ENCODE peak calls at places on chromosomes 4 and X, in six cellular contexts. L is OCI-LY7; F is naive thymus-derived CD4-positive, alpha-beta T cell; X is cardiac muscle cell; K is fibroblast of lung; B is tibial nerve. I is an unnamed sample. For H3K4me1, the result is how much of the 10 kb centered on the place peaks cover.

GRCh38 chr4:120085705-120086104 is 19.1 kb upstream of the MAD2L1 start:
- DNase-seq in L (no peak), F (no peak), X (no peak), K (peak), B (no peak), I (peak)

GRCh38 chr4:165207016-165207430 is 338 bp upstream of the KLHL2 start:
- DNase-seq in L (peak), F (no peak), X (no peak), K (peak), B (no peak), I (no peak)

GRCh38 chr4:150415213-150415612 is 166.7 kb upstream of the MAB21L2 start:
- DNase-seq in L (no peak), F (no peak), X (no peak), K (peak), B (no peak), I (no peak)

GRCh38 chr4:39341075-39341725 is 25.0 kb downstream of the RFC1 start:
- DNase-seq in L (no peak), F (no peak), X (no peak), K (no peak), B (no peak), I (no peak)

GRCh38 chrX:72009731-72010130 is 99.1 kb downstream of the NHSL2 start:
- DNase-seq in L (no peak), F (no peak), X (no peak), K (no peak), B (no peak), I (no peak)

GRCh38 chr4:121154103-121154515 is 10.0 kb downstream of the TNIP3 start:
- DNase-seq in L (no peak), F (peak), X (no peak), K (no peak), B (no peak), I (no peak)

GRCh38 chr4:83558693-83559092 is 22.8 kb downstream of the GPAT3 start:
- DNase-seq in L (no peak), F (no peak), X (no peak), K (peak), B (no peak), I (no peak)

GRCh38 chrX:21800344-21800770 is 39.1 kb upstream of the MBTPS2 start:
- DNase-seq in L (no peak), F (no peak), X (no peak), K (peak), B (no peak), I (peak)

GRCh38 chr4:2733844-2734574 is 22.1 kb downstream of the TNIP2 start:
- DNase-seq in L (no peak), F (no peak), X (no peak), K (no peak), B (no peak), I (no peak)

GRCh38 chr4:183722738-183723560 is 63.9 kb downstream of the TRAPPC11 start:
- DNase-seq in L (no peak), F (peak), X (peak), K (peak), B (peak), I (peak)

GRCh38 chr4:98932539-98932938 is 3.6 kb upstream of the EIF4E start:
- DNase-seq in L (no peak), F (no peak), X (no peak), K (peak), B (no peak), I (no peak)

GRCh38 chr4:13844740-13845139 is 217.2 kb upstream of the BOD1L1 start:
- DNase-seq in L (no peak), F (no peak), X (no peak), K (no peak), B (no peak), I (no peak)

GRCh38 chr4:106264331-106264728 is 51.7 kb downstream of the TBCK start:
- DNase-seq in L (no peak), F (no peak), X (no peak), K (peak), B (no peak), I (no peak)

GRCh38 chr4:121784975-121785374 is 16.1 kb upstream of the EXOSC9 start:
- DNase-seq in L (no peak), F (no peak), X (no peak), K (peak), B (no peak), I (peak)

GRCh38 chr4:100841911-100842310 is 324.1 kb upstream of the EMCN start:
- DNase-seq in L (no peak), F (no peak), X (no peak), K (peak), B (no peak), I (no peak)

GRCh38 chrX:110409925-110410324 is 51.3 kb downstream of the RTL9 start:
- DNase-seq in L (no peak), F (peak), X (no peak), K (peak), B (no peak), I (no peak)

GRCh38 chrX:48911407-48912182 is at the start of gene SLC35A2:
- DNase-seq in L (peak), F (peak), X (peak), K (peak), B (peak), I (peak)

GRCh38 chr4:18278244-18278643 is 256.7 kb upstream of the LCORL start:
- DNase-seq in L (no peak), F (no peak), X (no peak), K (no peak), B (no peak), I (no peak)

GRCh38 chr4:119659576-119659975 is 31.0 kb upstream of the PDE5A start:
- DNase-seq in L (no peak), F (no peak), X (no peak), K (peak), B (no peak), I (peak)

GRCh38 chr4:101306225-101306624 is 41.1 kb downstream of the PPP3CA start:
- DNase-seq in L (no peak), F (no peak), X (peak), K (peak), B (no peak), I (no peak)

GRCh38 chr4:23235613-23236390 is 543.1 kb downstream of the GBA3 start:
- DNase-seq in L (no peak), F (no peak), X (peak), K (peak), B (no peak), I (no peak)

GRCh38 chrX:49269768-49270248 is at the start of gene PPP1R3F:
- DNase-seq in L (no peak), F (no peak), X (no peak), K (no peak), B (no peak), I (no peak)

GRCh38 chr4:74628808-74629616 is 165.3 kb downstream of the BTC start:
- DNase-seq in L (no peak), F (no peak), X (no peak), K (no peak), B (no peak), I (no peak)

GRCh38 chr4:1809754-1810502 is 16.8 kb downstream of the FGFR3 start:
- DNase-seq in L (peak), F (peak), X (peak), K (peak), B (no peak), I (peak)

GRCh38 chr4:148112231-148112982 is 329.8 kb downstream of the NR3C2 start:
- DNase-seq in L (no peak), F (no peak), X (no peak), K (peak), B (no peak), I (peak)

GRCh38 chrX:101210630-101211029 is 9.0 kb upstream of the DRP2 start:
- DNase-seq in L (no peak), F (no peak), X (no peak), K (no peak), B (no peak), I (no peak)

GRCh38 chr4:113921089-113921842 is 58.2 kb downstream of the ARSJ start:
- DNase-seq in L (no peak), F (no peak), X (no peak), K (peak), B (no peak), I (no peak)

GRCh38 chrX:123570011-123570590 is 162.8 kb downstream of the THOC2 start:
- DNase-seq in L (no peak), F (no peak), X (no peak), K (no peak), B (no peak), I (peak)

GRCh38 chr4:188858696-188859095 is 719.5 kb downstream of the TRIML1 start:
- DNase-seq in L (no peak), F (no peak), X (no peak), K (no peak), B (no peak), I (no peak)

GRCh38 chr4:86011117-86011516 is 348.7 kb downstream of the MAPK10 start:
- DNase-seq in L (no peak), F (no peak), X (no peak), K (peak), B (no peak), I (peak)

GRCh38 chr4:122500852-122501501 is 44.5 kb upstream of the IL2 start:
- DNase-seq in L (no peak), F (no peak), X (no peak), K (peak), B (no peak), I (no peak)

GRCh38 chr4:81664079-81664478 is 192.4 kb upstream of the RASGEF1B start:
- DNase-seq in L (no peak), F (no peak), X (peak), K (no peak), B (no peak), I (no peak)

GRCh38 chr4:125084608-125085007 is 230.1 kb upstream of the FAT4 start:
- DNase-seq in L (no peak), F (no peak), X (no peak), K (no peak), B (no peak), I (no peak)

GRCh38 chrX:68045008-68045577 is 388.2 kb downstream of the OPHN1 start:
- DNase-seq in L (no peak), F (no peak), X (no peak), K (peak), B (no peak), I (no peak)

GRCh38 chrX:19879181-19879580 is 8.2 kb downstream of the SH3KBP1 start:
- DNase-seq in L (no peak), F (no peak), X (no peak), K (no peak), B (no peak), I (no peak)

DNA sequence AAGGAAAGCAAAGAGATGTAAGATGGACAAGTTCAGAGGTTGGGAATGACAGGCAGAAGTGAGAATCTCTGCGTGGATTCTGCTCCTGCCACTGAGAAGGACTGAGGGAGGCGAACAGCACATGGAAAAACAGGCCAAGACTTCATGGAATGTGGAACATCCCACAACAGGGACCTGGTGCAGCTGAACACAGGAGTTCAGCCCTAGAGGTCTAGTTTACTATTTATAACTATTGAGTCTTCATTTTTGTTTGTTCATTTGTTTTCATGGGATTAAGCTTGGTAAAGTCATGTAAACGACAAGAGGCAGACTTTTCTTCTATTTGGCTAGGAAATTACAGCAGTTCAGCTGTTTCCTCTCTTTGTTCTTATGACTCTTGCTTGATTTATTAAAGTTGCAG is 234.5 kb downstream of the MAML3 start:
- DNase-seq in L (no peak), F (no peak), X (peak), K (peak), B (no peak), I (peak)
- H3K4me1 ChIP-seq in L (under half), F (under half), X (half or more), K (under half), B (under half), I (under half)

GRCh38 chrX:39199429-39199828 is 398.2 kb downstream of the MID1IP1 start:
- DNase-seq in L (no peak), F (no peak), X (no peak), K (no peak), B (no peak), I (no peak)

GRCh38 chrX:39196192-39197102 is 395.2 kb downstream of the MID1IP1 start:
- DNase-seq in L (peak), F (peak), X (peak), K (peak), B (peak), I (peak)

GRCh38 chrX:39194673-39195072 is 393.4 kb downstream of the MID1IP1 start:
- DNase-seq in L (no peak), F (no peak), X (no peak), K (no peak), B (no peak), I (no peak)

GRCh38 chrX:39195156-39195555 is 393.9 kb downstream of the MID1IP1 start:
- DNase-seq in L (no peak), F (no peak), X (peak), K (no peak), B (no peak), I (no peak)
- H3K4me1 ChIP-seq in L (under half), F (under half), X (under half), K (under half), B (under half), I (under half)

GRCh38 chr4:153346563-153346962 is 2.1 kb downstream of the MND1 start:
- DNase-seq in L (peak), F (no peak), X (peak), K (no peak), B (no peak), I (peak)

GRCh38 chr4:153345011-153345981 is 808 bp downstream of the MND1 start:
- DNase-seq in L (peak), F (peak), X (peak), K (peak), B (no peak), I (peak)

GRCh38 chr4:153342751-153343552 is 1.5 kb upstream of the MND1 start:
- DNase-seq in L (peak), F (no peak), X (no peak), K (no peak), B (no peak), I (no peak)

GRCh38 chr4:153346031-153346430 is 1.5 kb downstream of the MND1 start:
- DNase-seq in L (peak), F (no peak), X (no peak), K (no peak), B (no peak), I (no peak)

GRCh38 chr4:153344131-153345010 is at the start of gene MND1:
- DNase-seq in L (peak), F (peak), X (peak), K (peak), B (peak), I (peak)
- H3K4me1 ChIP-seq in L (half or more), F (under half), X (under half), K (under half), B (under half), I (under half)

DNA sequence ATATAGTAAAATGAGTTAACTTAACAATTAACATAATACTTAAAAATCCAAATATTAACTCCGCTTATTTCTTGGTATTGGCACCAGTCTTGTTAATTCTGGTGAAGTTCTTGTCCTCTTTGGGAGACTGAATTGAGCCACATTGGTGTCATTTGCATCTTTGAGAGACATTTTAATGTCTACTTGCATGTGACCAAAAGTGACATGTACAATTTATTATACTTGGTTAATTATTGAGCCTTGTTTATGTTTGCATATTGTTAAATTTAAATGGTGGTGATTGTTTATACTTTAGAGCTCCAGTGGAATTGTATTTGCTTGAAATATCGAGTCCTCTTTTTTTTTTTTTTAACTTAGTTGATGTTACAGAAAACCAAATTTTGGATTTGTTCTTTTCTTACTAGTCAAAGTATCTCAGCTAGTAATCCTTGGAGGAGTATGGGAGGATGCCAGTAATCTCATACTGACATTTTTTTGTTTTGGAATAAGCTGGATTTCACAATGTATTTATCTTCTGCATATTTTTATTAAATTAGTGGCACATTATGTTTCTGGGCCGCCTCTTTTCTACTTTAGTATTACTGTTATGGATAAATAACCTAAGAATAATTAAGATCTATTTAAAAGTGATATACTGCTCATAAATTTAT is 3.9 kb downstream of the SPCS3 start:
- DNase-seq in L (no peak), F (no peak), X (no peak), K (no peak), B (no peak), I (no peak)
- H3K4me1 ChIP-seq in L (under half), F (under half), X (under half), K (under half), B (under half), I (under half)